ENCODE peak calls at places on chromosomes 16 and 17, in nine cellular contexts. M is activated CD4-positive, alpha-beta T cell treated with anti-CD3 and anti-CD28 coated beads for 36 hours; X is CD4-positive, alpha-beta T cell; Y is right cardiac atrium; D is A549; E is HepG2; I is aorta; C is T-cell; G is activated CD8-positive, alpha-beta memory T cell treated with anti-CD3 and anti-CD28 coated beads, Interleukin-2, amount 10 ng/mL, durations not matched to agents 7 days and 5 days. F is an unnamed sample.

GRCh38 chr16:86393907-86394626 is 116.3 kb upstream of the FOXF1 start:
- ATAC-seq in D (no peak), I (no peak), G (no peak), C (no peak), M (no peak), X (no peak), Y (no peak), E (no peak), F (no peak)

GRCh38 chr17:83179811-83180210 is 100.4 kb downstream of the METRNL start:
- ATAC-seq in C (no peak), M (no peak), Y (no peak), D (no peak), E (no peak), G (no peak), I (no peak), X (no peak), F (no peak)

GRCh38 chr16:77403732-77404131 is 31.1 kb downstream of the ADAMTS18 start:
- ATAC-seq in M (no peak), D (no peak), I (no peak), X (no peak), E (no peak), C (no peak), G (no peak), Y (no peak), F (no peak)

GRCh38 chr17:35788504-35788998 is 6.9 kb downstream of the MMP28 start:
- ATAC-seq in E (no peak), G (no peak), X (no peak), D (peak), Y (peak), C (no peak), M (peak), I (peak), F (peak)

GRCh38 chr17:35871415-35871814 is 2.7 kb upstream of the HEATR9 start:
- ATAC-seq in I (peak), M (peak), Y (peak), D (no peak), E (peak), G (peak), C (peak), X (peak), F (peak)

GRCh38 chr16:72137380-72138063 is 34.4 kb downstream of the PMFBP1 start:
- ATAC-seq in I (no peak), X (no peak), M (no peak), Y (no peak), D (no peak), G (no peak), E (peak), C (no peak), F (no peak)

GRCh38 chr16:64250866-64251265 is 871.0 kb downstream of the CDH11 start:
- ATAC-seq in D (no peak), X (no peak), Y (peak), M (no peak), E (no peak), I (peak), C (no peak), G (no peak), F (peak)

GRCh38 chr17:48576479-48577309 is 1.5 kb downstream of the HOXB4 start:
- ATAC-seq in C (no peak), G (no peak), X (no peak), M (no peak), I (peak), E (no peak), D (no peak), Y (no peak), F (no peak)

GRCh38 chr16:87725596-87726235 is 40.1 kb downstream of the KLHDC4 start:
- ATAC-seq in Y (no peak), X (no peak), E (no peak), C (no peak), G (no peak), D (no peak), I (no peak), M (no peak), F (no peak)

GRCh38 chr17:50447870-50448573 is 20.7 kb downstream of the CHAD start:
- ATAC-seq in D (no peak), C (no peak), I (no peak), G (no peak), E (peak), X (no peak), M (no peak), Y (peak), F (no peak)

GRCh38 chr16:20853076-20853597 is 46.8 kb downstream of the REXO5 start:
- ATAC-seq in G (no peak), M (no peak), I (no peak), X (no peak), D (no peak), E (no peak), C (no peak), Y (no peak), F (no peak)

GRCh38 chr17:2275722-2276121 is 27.9 kb downstream of the SMG6 start:
- ATAC-seq in D (no peak), X (peak), Y (no peak), E (no peak), G (peak), M (no peak), I (no peak), C (peak), F (no peak)

GRCh38 chr17:34319087-34319486 is at the start of gene CCL8:
- ATAC-seq in M (no peak), G (no peak), I (peak), C (no peak), Y (no peak), D (no peak), E (no peak), X (no peak), F (no peak)

GRCh38 chr17:7147772-7148171 is 31.4 kb downstream of the ASGR1 start:
- ATAC-seq in I (no peak), D (peak), M (peak), C (peak), E (peak), X (no peak), Y (no peak), G (no peak), F (peak)

GRCh38 chr17:80181431-80181830 is 11.6 kb downstream of the CARD14 start:
- ATAC-seq in I (no peak), G (no peak), E (no peak), D (no peak), C (no peak), X (no peak), M (no peak), Y (no peak), F (no peak)

GRCh38 chr16:85019659-85020245 is 7.8 kb upstream of the KIAA0513 start:
- ATAC-seq in X (no peak), C (no peak), M (no peak), G (no peak), I (peak), Y (peak), D (no peak), E (no peak), F (no peak)

GRCh38 chr17:27491713-27492190 is 35.5 kb downstream of the KSR1 start:
- ATAC-seq in M (peak), E (no peak), Y (no peak), X (no peak), C (no peak), D (no peak), G (no peak), I (no peak), F (no peak)

GRCh38 chr16:49795513-49795912 is 60.4 kb downstream of the ZNF423 start:
- ATAC-seq in X (no peak), M (no peak), E (no peak), I (no peak), Y (no peak), G (no peak), D (no peak), C (no peak), F (no peak)

GRCh38 chr16:89633064-89633631 is 19.7 kb downstream of the DPEP1 start:
- ATAC-seq in M (no peak), D (peak), I (no peak), C (no peak), X (no peak), G (no peak), E (no peak), Y (peak), F (peak)

GRCh38 chr16:82736161-82736697 is 109.5 kb downstream of the CDH13 start:
- ATAC-seq in E (no peak), D (no peak), M (no peak), G (no peak), C (no peak), I (no peak), X (no peak), Y (no peak), F (peak)

GRCh38 chr17:31869797-31870568 is 10.9 kb upstream of the COPRS start:
- ATAC-seq in E (no peak), I (no peak), Y (no peak), C (no peak), G (no peak), M (peak), D (no peak), X (no peak), F (no peak)

GRCh38 chr17:57278740-57279387 is 22.5 kb downstream of the MSI2 start:
- ATAC-seq in I (no peak), D (no peak), G (no peak), M (no peak), Y (peak), C (no peak), X (no peak), E (no peak), F (no peak)

GRCh38 chr17:76000755-76001521 is at the start of gene CDK3:
- ATAC-seq in G (no peak), E (no peak), Y (no peak), I (no peak), C (no peak), X (no peak), D (no peak), M (no peak), F (no peak)

GRCh38 chr16:55543470-55543869 is 23.0 kb upstream of the CAPNS2 start:
- ATAC-seq in M (no peak), I (peak), E (no peak), C (no peak), G (no peak), X (no peak), D (no peak), Y (peak), F (peak)

GRCh38 chr16:280991-281659 is 734 bp downstream of the ARHGDIG start:
- ATAC-seq in Y (no peak), G (no peak), X (no peak), D (no peak), E (peak), C (no peak), M (no peak), I (no peak), F (no peak)

GRCh38 chr17:75404223-75404738 is 1.2 kb downstream of the GRB2 start:
- ATAC-seq in C (no peak), I (peak), M (peak), X (peak), D (peak), Y (peak), G (no peak), E (peak), F (peak)

GRCh38 chr17:15411556-15412198 is 55.7 kb downstream of the CDRT4 start:
- ATAC-seq in X (no peak), D (no peak), I (peak), M (no peak), Y (peak), G (no peak), E (no peak), C (no peak), F (no peak)

GRCh38 chr17:69357701-69358100 is 30.8 kb upstream of the ABCA5 start:
- ATAC-seq in X (no peak), C (no peak), G (no peak), M (no peak), I (no peak), Y (no peak), D (peak), E (peak), F (peak)

GRCh38 chr17:45307290-45308015 is 9.4 kb downstream of the MAP3K14 start:
- ATAC-seq in C (peak), E (no peak), X (peak), Y (peak), G (peak), M (peak), I (peak), D (peak), F (peak)

GRCh38 chr16:55876854-55877253 is 1.7 kb upstream of the CES5A start:
- ATAC-seq in G (no peak), E (no peak), M (no peak), C (no peak), D (peak), I (no peak), Y (no peak), X (no peak), F (no peak)

GRCh38 chr17:39624313-39624712 is 2.4 kb upstream of the PPP1R1B start:
- ATAC-seq in G (no peak), X (no peak), M (no peak), Y (no peak), C (no peak), E (no peak), D (no peak), I (no peak), F (no peak)

GRCh38 chr16:67068212-67068753 is 39.3 kb downstream of the CBFB start:
- ATAC-seq in Y (no peak), I (no peak), C (no peak), X (no peak), E (peak), M (no peak), D (no peak), G (no peak), F (no peak)

GRCh38 chr17:68868708-68869107 is 86.5 kb downstream of the ABCA8 start:
- ATAC-seq in G (no peak), M (no peak), Y (peak), C (no peak), E (peak), D (no peak), I (no peak), X (no peak), F (peak)

GRCh38 chr17:164536-165235 is 16.8 kb downstream of the DOC2B start:
- ATAC-seq in G (peak), I (peak), M (peak), Y (peak), D (peak), X (no peak), E (peak), C (peak), F (peak)

GRCh38 chr16:69253796-69254426 is 57.2 kb upstream of the VPS4A start:
- ATAC-seq in X (no peak), E (no peak), D (no peak), M (no peak), G (no peak), C (peak), Y (peak), I (no peak), F (peak)

GRCh38 chr16:50584033-50584722 is 36.0 kb downstream of the NKD1 start:
- ATAC-seq in Y (no peak), M (peak), X (no peak), G (peak), I (no peak), E (no peak), D (no peak), C (peak), F (no peak)